ENCODE peak calls at places on chromosomes 4 and X, in five cellular contexts. F is DND-41, Q is brain microvascular endothelial cell, K is pancreas, W is MM.1S. Z is an unnamed sample.

GRCh38 chr4:48970471-48970921 is 15.6 kb upstream of the CWH43 start:
- DNase-seq in F (no peak), Q (peak), K (no peak), W (no peak), Z (no peak)

GRCh38 chr4:98626350-98626749 is 32.1 kb downstream of the TSPAN5 start:
- DNase-seq in F (no peak), Q (peak), K (no peak), W (no peak), Z (peak)

GRCh38 chr4:176238819-176239218 is 30.2 kb downstream of the ASB5 start:
- DNase-seq in F (no peak), Q (peak), K (no peak), W (no peak), Z (no peak)

GRCh38 chr4:12889054-12889453 is 595.1 kb downstream of the RAB28 start:
- DNase-seq in F (no peak), Q (peak), K (no peak), W (no peak), Z (no peak)

GRCh38 chrX:152154050-152154449 is 15.7 kb upstream of the MAGEA10 start:
- DNase-seq in F (no peak), Q (no peak), K (no peak), W (no peak), Z (no peak)

GRCh38 chr4:119300388-119301131 is 21.4 kb downstream of the FABP2 start:
- DNase-seq in F (peak), Q (peak), K (peak), W (peak), Z (peak)

GRCh38 chrX:350534-351321 is 32.1 kb upstream of the GTPBP6 start:
- DNase-seq in F (no peak), Q (no peak), K (no peak), W (no peak), Z (no peak)

GRCh38 chrX:118727686-118728339 is 407 bp downstream of the IL13RA1 start:
- DNase-seq in F (no peak), Q (no peak), K (peak), W (no peak), Z (peak)

GRCh38 chr4:121697626-121698025 is 846 bp upstream of the ANXA5 start:
- DNase-seq in F (no peak), Q (no peak), K (no peak), W (no peak), Z (no peak)

GRCh38 chr4:74805601-74806000 is 11.3 kb upstream of the BTC start:
- DNase-seq in F (no peak), Q (peak), K (no peak), W (no peak), Z (no peak)

GRCh38 chr4:168519576-168519975 is 22.7 kb downstream of the PALLD start:
- DNase-seq in F (no peak), Q (no peak), K (no peak), W (no peak), Z (no peak)

GRCh38 chrX:43809463-43809862 is 72.8 kb downstream of the MAOB start:
- DNase-seq in F (no peak), Q (no peak), K (no peak), W (no peak), Z (no peak)

GRCh38 chr4:141329174-141329569 is 108.5 kb downstream of the ZNF330 start:
- DNase-seq in F (no peak), Q (no peak), K (no peak), W (no peak), Z (no peak)

GRCh38 chr4:48047421-48047844 is 30.9 kb downstream of the NIPAL1 start:
- DNase-seq in F (peak), Q (no peak), K (no peak), W (peak), Z (no peak)

GRCh38 chr4:2273657-2274319 is 11.9 kb upstream of the MXD4 start:
- DNase-seq in F (no peak), Q (no peak), K (peak), W (no peak), Z (no peak)

GRCh38 chr4:39365360-39365759 is 802 bp downstream of the RFC1 start:
- DNase-seq in F (no peak), Q (no peak), K (no peak), W (no peak), Z (no peak)

GRCh38 chr4:88820723-88821368 is 123.2 kb upstream of the NAP1L5 start:
- DNase-seq in F (no peak), Q (no peak), K (no peak), W (no peak), Z (no peak)

GRCh38 chr4:6277139-6277802 is 7.6 kb downstream of the WFS1 start:
- DNase-seq in F (no peak), Q (no peak), K (peak), W (no peak), Z (peak)

GRCh38 chr4:40243390-40243948 is 46.6 kb downstream of the RHOH start:
- DNase-seq in F (no peak), Q (no peak), K (no peak), W (no peak), Z (no peak)

GRCh38 chrX:46551494-46552128 is 6.4 kb upstream of the ZNF674 start:
- DNase-seq in F (no peak), Q (peak), K (no peak), W (no peak), Z (no peak)

GRCh38 chr4:72391281-72391680 is 177.7 kb downstream of the ADAMTS3 start:
- DNase-seq in F (no peak), Q (no peak), K (no peak), W (no peak), Z (no peak)

GRCh38 chrX:131068945-131069719 is 11.0 kb downstream of the ARHGAP36 start:
- DNase-seq in F (no peak), Q (no peak), K (peak), W (no peak), Z (no peak)

GRCh38 chrX:101078716-101079115 is at the start of gene TMEM35A:
- DNase-seq in F (no peak), Q (peak), K (no peak), W (no peak), Z (no peak)

GRCh38 chr4:141131738-141132688 is 1.3 kb downstream of the RNF150 start:
- DNase-seq in F (no peak), Q (peak), K (peak), W (no peak), Z (peak)

GRCh38 chr4:183139972-183140570 is 41.0 kb downstream of the WWC2 start:
- DNase-seq in F (no peak), Q (peak), K (no peak), W (no peak), Z (no peak)

GRCh38 chrX:84712621-84713020 is 210.4 kb upstream of the HDX start:
- DNase-seq in F (no peak), Q (no peak), K (no peak), W (no peak), Z (no peak)

GRCh38 chrX:84715315-84715714 is 213.1 kb upstream of the HDX start:
- DNase-seq in F (no peak), Q (no peak), K (no peak), W (peak), Z (no peak)

GRCh38 chrX:84721416-84721815 is 219.2 kb upstream of the HDX start:
- DNase-seq in F (no peak), Q (no peak), K (no peak), W (no peak), Z (no peak)

DNA sequence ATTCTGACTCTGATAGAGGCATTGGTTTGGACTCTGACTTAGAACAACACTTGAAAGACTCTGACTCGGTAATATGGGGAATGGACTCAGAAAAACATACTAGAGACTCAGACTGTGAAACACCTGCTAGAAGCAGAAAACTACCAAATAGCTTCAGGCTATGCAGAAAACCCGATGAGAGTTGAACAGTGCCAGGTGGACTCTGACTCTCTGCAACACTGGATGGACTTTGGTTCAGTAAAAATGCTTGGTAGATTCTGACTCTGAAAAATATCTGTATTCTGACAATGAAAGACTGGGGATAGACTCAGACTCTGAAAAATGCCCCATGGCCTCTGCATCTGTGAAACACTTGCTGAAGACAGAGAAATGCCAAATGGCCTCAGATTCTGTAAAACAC is 215.1 kb upstream of the HDX start:
- DNase-seq in F (no peak), Q (no peak), K (no peak), W (no peak), Z (no peak)
- H3K4me3 ChIP-seq in F (no peak), Q (no peak), K (no peak), W (no peak), Z (no peak)

DNA sequence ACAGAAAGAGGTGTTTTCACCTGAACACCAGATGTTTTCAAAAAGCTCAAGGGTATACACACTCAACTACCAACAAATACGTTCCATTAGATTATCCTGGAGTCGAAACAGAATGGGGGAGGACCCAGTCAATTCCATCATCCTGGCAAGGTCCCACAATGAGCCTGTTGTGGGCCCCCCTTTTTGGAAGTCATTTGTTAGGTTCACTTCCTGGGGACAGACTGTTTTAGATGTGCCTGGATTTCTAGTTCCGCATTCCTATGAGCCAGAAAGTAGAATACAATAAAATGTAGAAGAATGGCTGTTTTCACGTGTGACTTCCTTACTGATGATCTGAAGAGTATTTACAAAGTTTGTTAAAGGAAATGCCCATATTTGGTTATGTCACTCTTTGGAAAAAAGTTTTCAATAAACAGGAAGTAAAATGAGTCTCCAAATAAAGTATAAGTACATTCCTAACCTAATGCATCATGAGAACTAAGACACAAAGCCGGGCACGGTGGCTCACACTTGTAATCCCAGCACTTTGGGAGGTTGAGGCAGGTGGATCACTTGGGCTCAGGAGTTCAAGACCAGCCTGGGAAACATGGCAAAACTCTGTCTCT is 192.5 kb downstream of the MAML3 start:
- DNase-seq in F (no peak), Q (no peak), K (no peak), W (no peak), Z (no peak)
- H3K27ac ChIP-seq in F (no peak), Q (no peak), K (peak), W (no peak), Z (no peak)

DNA sequence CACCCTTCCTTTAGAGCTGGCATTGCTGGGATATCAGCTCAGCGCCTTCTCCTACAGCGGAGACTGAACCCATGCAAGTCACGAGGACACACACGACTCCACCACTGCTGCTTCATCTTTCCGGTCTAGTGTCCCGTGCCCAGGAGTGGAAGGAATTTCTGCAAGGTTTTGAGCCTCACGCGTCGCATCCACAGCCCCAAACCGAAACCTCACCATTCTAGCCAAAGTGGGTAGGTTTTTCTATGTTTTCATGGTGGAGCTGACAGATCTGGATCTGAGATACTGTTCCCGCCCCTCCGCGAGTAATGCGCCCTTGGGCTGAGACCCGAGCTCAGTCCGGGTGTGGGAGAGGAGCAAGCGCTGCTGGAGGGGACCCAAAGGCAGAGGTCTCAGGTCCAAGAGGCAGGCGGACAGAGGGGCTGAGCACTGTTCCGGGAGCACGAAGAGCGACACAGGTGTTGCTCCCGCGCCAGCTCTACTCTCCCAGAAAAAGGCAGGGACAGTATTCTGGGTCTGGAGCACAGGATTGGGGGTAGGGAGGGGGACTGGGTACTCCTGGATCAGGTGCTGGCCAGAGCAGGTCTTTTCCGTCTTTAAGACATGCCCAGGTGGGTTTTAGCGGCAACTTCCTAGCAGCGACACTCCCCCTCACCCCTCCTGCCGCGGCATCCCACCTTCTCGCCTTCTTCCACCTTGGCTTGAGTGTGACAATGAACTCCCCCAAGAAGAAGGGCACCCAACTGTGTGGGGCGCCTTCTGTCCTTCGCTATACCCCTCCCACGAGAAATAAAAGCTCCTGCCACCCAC is 1.9 kb downstream of the EPHA5 start:
- DNase-seq in F (no peak), Q (peak), K (peak), W (no peak), Z (no peak)
- H3K4me3 ChIP-seq in F (no peak), Q (peak), K (no peak), W (no peak), Z (peak)

DNA sequence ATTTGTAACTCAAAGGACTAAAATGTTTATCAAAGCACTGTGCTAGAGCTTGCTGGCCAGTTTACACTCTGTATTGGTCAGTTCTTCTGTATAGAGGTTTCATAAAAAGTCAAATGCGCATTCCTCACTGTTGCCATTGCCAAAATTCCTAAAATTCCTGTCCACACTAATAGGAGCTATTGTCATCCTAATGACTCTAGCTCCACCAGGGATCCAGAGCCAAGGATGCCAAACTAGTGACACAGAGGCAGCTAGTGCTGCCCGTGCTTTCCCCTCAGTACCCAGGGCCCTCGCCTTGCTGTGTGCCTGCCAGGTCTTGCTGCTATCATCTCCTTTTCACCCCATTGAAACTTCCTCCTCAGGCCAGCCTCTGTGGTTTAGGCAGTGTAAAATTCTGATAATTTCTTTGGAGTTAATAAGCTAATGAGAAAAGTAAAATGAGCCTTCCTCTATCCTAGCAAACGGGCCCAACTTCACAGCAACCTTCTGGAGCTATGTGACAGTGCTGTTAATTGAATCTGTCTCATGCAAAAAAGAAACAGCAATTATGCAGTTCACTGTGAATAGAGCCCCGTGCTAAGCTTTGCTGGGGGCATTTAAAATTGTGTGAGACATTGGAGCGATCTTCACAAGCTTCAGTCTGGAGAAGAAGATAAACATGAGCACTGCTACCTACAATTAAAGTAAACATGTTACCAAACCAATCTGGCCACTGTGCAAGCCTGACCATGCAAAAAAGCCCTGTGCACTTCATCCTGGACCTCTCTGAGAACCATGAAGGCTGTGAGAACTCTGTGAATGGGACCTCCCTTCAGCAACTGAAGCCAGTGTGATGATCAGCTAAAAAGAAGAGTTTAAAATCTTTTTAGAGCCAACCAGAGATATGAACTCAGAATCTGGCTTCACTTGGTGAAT is 43.1 kb upstream of the FGF2 start:
- DNase-seq in F (no peak), Q (peak), K (no peak), W (no peak), Z (peak)
- H3K27ac ChIP-seq in F (no peak), Q (peak), K (no peak), W (no peak), Z (peak)

GRCh38 chr4:53592128-53592527 is 842 bp upstream of the LNX1 start:
- DNase-seq in F (no peak), Q (no peak), K (no peak), W (no peak), Z (no peak)

GRCh38 chr4:53589511-53589910 is 1.8 kb downstream of the LNX1 start:
- DNase-seq in F (no peak), Q (no peak), K (no peak), W (no peak), Z (no peak)

GRCh38 chr4:53592686-53593641 is 1.7 kb upstream of the LNX1 start:
- DNase-seq in F (no peak), Q (no peak), K (peak), W (no peak), Z (peak)

GRCh38 chr4:53593765-53594164 is 2.5 kb upstream of the LNX1 start:
- DNase-seq in F (no peak), Q (no peak), K (no peak), W (no peak), Z (no peak)

GRCh38 chr4:53591372-53591892 is at the start of gene LNX1:
- DNase-seq in F (no peak), Q (no peak), K (peak), W (peak), Z (no peak)
- H3K4me3 ChIP-seq in F (no peak), Q (no peak), K (peak), W (peak), Z (no peak)

GRCh38 chrX:68832101-68832416 is 3.2 kb downstream of the EFNB1 start:
- DNase-seq in F (peak), Q (peak), K (no peak), W (no peak), Z (no peak)

GRCh38 chrX:68834371-68835103 is 5.7 kb downstream of the EFNB1 start:
- DNase-seq in F (no peak), Q (no peak), K (no peak), W (no peak), Z (no peak)

GRCh38 chrX:68832516-68833447 is 4.0 kb downstream of the EFNB1 start:
- DNase-seq in F (no peak), Q (no peak), K (no peak), W (no peak), Z (no peak)

GRCh38 chrX:68833855-68834331 is 5.1 kb downstream of the EFNB1 start:
- DNase-seq in F (no peak), Q (no peak), K (no peak), W (no peak), Z (no peak)

GRCh38 chrX:68833448-68833805 is 4.6 kb downstream of the EFNB1 start:
- DNase-seq in F (no peak), Q (no peak), K (no peak), W (no peak), Z (no peak)
- H3K27ac ChIP-seq in F (no peak), Q (no peak), K (no peak), W (no peak), Z (no peak)